ENCODE peak calls at places on chromosomes 12 and 14, in nine cellular contexts. One of them, this sample, is unnamed.
A peak's percentile ranks its signal among the peaks of the same experiment; 100 is the strongest.

GRCh38 chr14:67973415-67973814 is 153.8 kb downstream of the RAD51B start:
- DNase-seq in uterus: no peak
- DNase-seq in LoVo: no peak
- DNase-seq in HuH-7.5: no peak
- DNase-seq in AML-193: no peak
- DNase-seq in activated naive CD8-positive, alpha-beta T cell treated with anti-CD3 and anti-CD28 coated beads for 36 hours: no peak
- DNase-seq in PC-9: no peak
- DNase-seq in fibroblast of the aortic adventitia: no peak
- DNase-seq in stimulated activated CD8-positive, alpha-beta memory T cell treated with anti-CD3 and anti-CD28 coated beads, Interleukin-15, amount 100 ng/mL, for 24 hours: no peak
- DNase-seq in this sample: no peak

GRCh38 chr12:129659927-129660326 is 243.9 kb downstream of the TMEM132D start:
- DNase-seq in AML-193: no peak
- DNase-seq in HuH-7.5: no peak
- DNase-seq in LoVo: no peak
- DNase-seq in fibroblast of the aortic adventitia: no peak
- DNase-seq in activated naive CD8-positive, alpha-beta T cell treated with anti-CD3 and anti-CD28 coated beads for 36 hours: no peak
- DNase-seq in stimulated activated CD8-positive, alpha-beta memory T cell treated with anti-CD3 and anti-CD28 coated beads, Interleukin-15, amount 100 ng/mL, for 24 hours: no peak
- DNase-seq in uterus: no peak
- DNase-seq in PC-9: no peak
- DNase-seq in this sample: no peak

GRCh38 chr14:51554953-51555352 is 96.8 kb upstream of the FRMD6 start:
- DNase-seq in HuH-7.5: no peak
- DNase-seq in activated naive CD8-positive, alpha-beta T cell treated with anti-CD3 and anti-CD28 coated beads for 36 hours: no peak
- DNase-seq in PC-9: no peak
- DNase-seq in stimulated activated CD8-positive, alpha-beta memory T cell treated with anti-CD3 and anti-CD28 coated beads, Interleukin-15, amount 100 ng/mL, for 24 hours: no peak
- DNase-seq in AML-193: no peak
- DNase-seq in fibroblast of the aortic adventitia: peak; percentile 48
- DNase-seq in uterus: no peak
- DNase-seq in LoVo: no peak
- DNase-seq in this sample: no peak

GRCh38 chr14:101185081-101185835 is 281.7 kb upstream of the RTL1 start:
- DNase-seq in LoVo: no peak
- DNase-seq in fibroblast of the aortic adventitia: no peak
- DNase-seq in HuH-7.5: no peak
- DNase-seq in uterus: peak; percentile 5
- DNase-seq in PC-9: no peak
- DNase-seq in activated naive CD8-positive, alpha-beta T cell treated with anti-CD3 and anti-CD28 coated beads for 36 hours: no peak
- DNase-seq in stimulated activated CD8-positive, alpha-beta memory T cell treated with anti-CD3 and anti-CD28 coated beads, Interleukin-15, amount 100 ng/mL, for 24 hours: no peak
- DNase-seq in AML-193: no peak
- DNase-seq in this sample: no peak

GRCh38 chr14:106803379-106803778 is 1277.0 kb downstream of the TMEM121 start:
- DNase-seq in LoVo: no peak
- DNase-seq in activated naive CD8-positive, alpha-beta T cell treated with anti-CD3 and anti-CD28 coated beads for 36 hours: no peak
- DNase-seq in AML-193: no peak
- DNase-seq in uterus: no peak
- DNase-seq in stimulated activated CD8-positive, alpha-beta memory T cell treated with anti-CD3 and anti-CD28 coated beads, Interleukin-15, amount 100 ng/mL, for 24 hours: no peak
- DNase-seq in HuH-7.5: no peak
- DNase-seq in PC-9: no peak
- DNase-seq in fibroblast of the aortic adventitia: no peak
- DNase-seq in this sample: no peak

GRCh38 chr12:67446716-67447115 is 177.6 kb downstream of the CAND1 start:
- DNase-seq in uterus: no peak
- DNase-seq in stimulated activated CD8-positive, alpha-beta memory T cell treated with anti-CD3 and anti-CD28 coated beads, Interleukin-15, amount 100 ng/mL, for 24 hours: no peak
- DNase-seq in AML-193: no peak
- DNase-seq in LoVo: no peak
- DNase-seq in activated naive CD8-positive, alpha-beta T cell treated with anti-CD3 and anti-CD28 coated beads for 36 hours: no peak
- DNase-seq in PC-9: no peak
- DNase-seq in fibroblast of the aortic adventitia: no peak
- DNase-seq in HuH-7.5: no peak
- DNase-seq in this sample: no peak

GRCh38 chr12:6552140-6552551 is 3.7 kb downstream of the IFFO1 start:
- DNase-seq in stimulated activated CD8-positive, alpha-beta memory T cell treated with anti-CD3 and anti-CD28 coated beads, Interleukin-15, amount 100 ng/mL, for 24 hours: no peak
- DNase-seq in PC-9: no peak
- DNase-seq in uterus: peak; percentile 65
- DNase-seq in LoVo: no peak
- DNase-seq in AML-193: no peak
- DNase-seq in fibroblast of the aortic adventitia: peak; percentile 53
- DNase-seq in activated naive CD8-positive, alpha-beta T cell treated with anti-CD3 and anti-CD28 coated beads for 36 hours: no peak
- DNase-seq in HuH-7.5: no peak
- DNase-seq in this sample: no peak

GRCh38 chr12:5718073-5718472 is 227.0 kb downstream of the ANO2 start:
- DNase-seq in AML-193: no peak
- DNase-seq in stimulated activated CD8-positive, alpha-beta memory T cell treated with anti-CD3 and anti-CD28 coated beads, Interleukin-15, amount 100 ng/mL, for 24 hours: no peak
- DNase-seq in PC-9: no peak
- DNase-seq in activated naive CD8-positive, alpha-beta T cell treated with anti-CD3 and anti-CD28 coated beads for 36 hours: no peak
- DNase-seq in LoVo: no peak
- DNase-seq in uterus: no peak
- DNase-seq in fibroblast of the aortic adventitia: no peak
- DNase-seq in HuH-7.5: no peak
- DNase-seq in this sample: no peak

GRCh38 chr12:26548227-26548626 is 284.8 kb downstream of the ITPR2 start:
- DNase-seq in uterus: no peak
- DNase-seq in AML-193: no peak
- DNase-seq in stimulated activated CD8-positive, alpha-beta memory T cell treated with anti-CD3 and anti-CD28 coated beads, Interleukin-15, amount 100 ng/mL, for 24 hours: no peak
- DNase-seq in PC-9: no peak
- DNase-seq in fibroblast of the aortic adventitia: no peak
- DNase-seq in activated naive CD8-positive, alpha-beta T cell treated with anti-CD3 and anti-CD28 coated beads for 36 hours: no peak
- DNase-seq in LoVo: no peak
- DNase-seq in HuH-7.5: no peak
- DNase-seq in this sample: no peak

GRCh38 chr14:24310666-24311604 is at the start of gene LTB4R:
- DNase-seq in LoVo: no peak
- DNase-seq in uterus: peak; percentile 73
- DNase-seq in activated naive CD8-positive, alpha-beta T cell treated with anti-CD3 and anti-CD28 coated beads for 36 hours: peak; percentile 77
- DNase-seq in PC-9: no peak
- DNase-seq in stimulated activated CD8-positive, alpha-beta memory T cell treated with anti-CD3 and anti-CD28 coated beads, Interleukin-15, amount 100 ng/mL, for 24 hours: no peak
- DNase-seq in AML-193: peak; percentile 39
- DNase-seq in fibroblast of the aortic adventitia: peak; percentile 70
- DNase-seq in HuH-7.5: no peak
- DNase-seq in this sample: peak; percentile 62

GRCh38 chr14:23079716-23080115 is 15.2 kb downstream of the ACIN1 start:
- DNase-seq in uterus: no peak
- DNase-seq in AML-193: no peak
- DNase-seq in activated naive CD8-positive, alpha-beta T cell treated with anti-CD3 and anti-CD28 coated beads for 36 hours: no peak
- DNase-seq in fibroblast of the aortic adventitia: no peak
- DNase-seq in HuH-7.5: no peak
- DNase-seq in PC-9: no peak
- DNase-seq in stimulated activated CD8-positive, alpha-beta memory T cell treated with anti-CD3 and anti-CD28 coated beads, Interleukin-15, amount 100 ng/mL, for 24 hours: no peak
- DNase-seq in LoVo: no peak
- DNase-seq in this sample: no peak

GRCh38 chr12:58765653-58766554 is 154.4 kb downstream of the LRIG3 start:
- DNase-seq in activated naive CD8-positive, alpha-beta T cell treated with anti-CD3 and anti-CD28 coated beads for 36 hours: no peak
- DNase-seq in HuH-7.5: peak; percentile 19
- DNase-seq in fibroblast of the aortic adventitia: peak; percentile 42
- DNase-seq in uterus: no peak
- DNase-seq in LoVo: no peak
- DNase-seq in PC-9: no peak
- DNase-seq in AML-193: no peak
- DNase-seq in stimulated activated CD8-positive, alpha-beta memory T cell treated with anti-CD3 and anti-CD28 coated beads, Interleukin-15, amount 100 ng/mL, for 24 hours: no peak
- DNase-seq in this sample: no peak

GRCh38 chr14:90426663-90427062 is 29.8 kb downstream of the CALM1 start:
- DNase-seq in stimulated activated CD8-positive, alpha-beta memory T cell treated with anti-CD3 and anti-CD28 coated beads, Interleukin-15, amount 100 ng/mL, for 24 hours: no peak
- DNase-seq in uterus: no peak
- DNase-seq in activated naive CD8-positive, alpha-beta T cell treated with anti-CD3 and anti-CD28 coated beads for 36 hours: no peak
- DNase-seq in LoVo: no peak
- DNase-seq in HuH-7.5: no peak
- DNase-seq in PC-9: no peak
- DNase-seq in AML-193: no peak
- DNase-seq in fibroblast of the aortic adventitia: peak; percentile 39
- DNase-seq in this sample: no peak

GRCh38 chr14:68278568-68279436 is 459.2 kb downstream of the RAD51B start:
- DNase-seq in activated naive CD8-positive, alpha-beta T cell treated with anti-CD3 and anti-CD28 coated beads for 36 hours: no peak
- DNase-seq in LoVo: no peak
- DNase-seq in PC-9: peak; percentile 15
- DNase-seq in AML-193: no peak
- DNase-seq in HuH-7.5: no peak
- DNase-seq in stimulated activated CD8-positive, alpha-beta memory T cell treated with anti-CD3 and anti-CD28 coated beads, Interleukin-15, amount 100 ng/mL, for 24 hours: no peak
- DNase-seq in uterus: no peak
- DNase-seq in fibroblast of the aortic adventitia: peak; percentile 43
- DNase-seq in this sample: no peak

GRCh38 chr14:21098134-21098891 is at the start of gene ZNF219:
- DNase-seq in stimulated activated CD8-positive, alpha-beta memory T cell treated with anti-CD3 and anti-CD28 coated beads, Interleukin-15, amount 100 ng/mL, for 24 hours: no peak
- DNase-seq in uterus: peak; percentile 66
- DNase-seq in PC-9: peak; percentile 44
- DNase-seq in LoVo: peak; percentile 62
- DNase-seq in activated naive CD8-positive, alpha-beta T cell treated with anti-CD3 and anti-CD28 coated beads for 36 hours: peak; percentile 41
- DNase-seq in AML-193: no peak
- DNase-seq in HuH-7.5: peak; percentile 75
- DNase-seq in fibroblast of the aortic adventitia: peak; percentile 50
- DNase-seq in this sample: no peak

GRCh38 chr14:66234411-66234810 is 251.8 kb upstream of the CCDC196 start:
- DNase-seq in PC-9: no peak
- DNase-seq in activated naive CD8-positive, alpha-beta T cell treated with anti-CD3 and anti-CD28 coated beads for 36 hours: no peak
- DNase-seq in stimulated activated CD8-positive, alpha-beta memory T cell treated with anti-CD3 and anti-CD28 coated beads, Interleukin-15, amount 100 ng/mL, for 24 hours: no peak
- DNase-seq in LoVo: no peak
- DNase-seq in HuH-7.5: no peak
- DNase-seq in AML-193: no peak
- DNase-seq in uterus: no peak
- DNase-seq in fibroblast of the aortic adventitia: no peak
- DNase-seq in this sample: no peak

GRCh38 chr12:101566318-101566717 is 28.5 kb upstream of the MYBPC1 start:
- DNase-seq in stimulated activated CD8-positive, alpha-beta memory T cell treated with anti-CD3 and anti-CD28 coated beads, Interleukin-15, amount 100 ng/mL, for 24 hours: no peak
- DNase-seq in uterus: no peak
- DNase-seq in LoVo: peak; percentile 25
- DNase-seq in fibroblast of the aortic adventitia: no peak
- DNase-seq in activated naive CD8-positive, alpha-beta T cell treated with anti-CD3 and anti-CD28 coated beads for 36 hours: peak; percentile 47
- DNase-seq in HuH-7.5: no peak
- DNase-seq in AML-193: no peak
- DNase-seq in PC-9: no peak
- DNase-seq in this sample: no peak

GRCh38 chr14:93019367-93019843 is 96.3 kb downstream of the ITPK1 start:
- DNase-seq in PC-9: no peak
- DNase-seq in fibroblast of the aortic adventitia: no peak
- DNase-seq in activated naive CD8-positive, alpha-beta T cell treated with anti-CD3 and anti-CD28 coated beads for 36 hours: no peak
- DNase-seq in stimulated activated CD8-positive, alpha-beta memory T cell treated with anti-CD3 and anti-CD28 coated beads, Interleukin-15, amount 100 ng/mL, for 24 hours: no peak
- DNase-seq in HuH-7.5: no peak
- DNase-seq in LoVo: no peak
- DNase-seq in uterus: peak; percentile 58
- DNase-seq in AML-193: no peak
- DNase-seq in this sample: no peak

GRCh38 chr12:125089083-125089482 is 23.8 kb downstream of the AACS start:
- DNase-seq in LoVo: no peak
- DNase-seq in activated naive CD8-positive, alpha-beta T cell treated with anti-CD3 and anti-CD28 coated beads for 36 hours: no peak
- DNase-seq in stimulated activated CD8-positive, alpha-beta memory T cell treated with anti-CD3 and anti-CD28 coated beads, Interleukin-15, amount 100 ng/mL, for 24 hours: no peak
- DNase-seq in HuH-7.5: no peak
- DNase-seq in PC-9: no peak
- DNase-seq in uterus: no peak
- DNase-seq in fibroblast of the aortic adventitia: no peak
- DNase-seq in AML-193: no peak
- DNase-seq in this sample: no peak

GRCh38 chr14:74249433-74250375 is 10.5 kb downstream of the VSX2 start:
- DNase-seq in LoVo: no peak
- DNase-seq in PC-9: no peak
- DNase-seq in activated naive CD8-positive, alpha-beta T cell treated with anti-CD3 and anti-CD28 coated beads for 36 hours: no peak
- DNase-seq in HuH-7.5: peak; percentile 62
- DNase-seq in stimulated activated CD8-positive, alpha-beta memory T cell treated with anti-CD3 and anti-CD28 coated beads, Interleukin-15, amount 100 ng/mL, for 24 hours: no peak
- DNase-seq in fibroblast of the aortic adventitia: no peak
- DNase-seq in AML-193: no peak
- DNase-seq in uterus: no peak
- DNase-seq in this sample: no peak

GRCh38 chr14:24243336-24243836 is 963 bp upstream of the TINF2 start:
- DNase-seq in uterus: no peak
- DNase-seq in fibroblast of the aortic adventitia: no peak
- DNase-seq in activated naive CD8-positive, alpha-beta T cell treated with anti-CD3 and anti-CD28 coated beads for 36 hours: no peak
- DNase-seq in PC-9: no peak
- DNase-seq in AML-193: peak; percentile 57
- DNase-seq in HuH-7.5: no peak
- DNase-seq in LoVo: peak; percentile 30
- DNase-seq in stimulated activated CD8-positive, alpha-beta memory T cell treated with anti-CD3 and anti-CD28 coated beads, Interleukin-15, amount 100 ng/mL, for 24 hours: no peak
- DNase-seq in this sample: no peak

GRCh38 chr12:11719678-11720099 is 70.2 kb downstream of the ETV6 start:
- DNase-seq in AML-193: no peak
- DNase-seq in fibroblast of the aortic adventitia: peak; percentile 79
- DNase-seq in LoVo: no peak
- DNase-seq in stimulated activated CD8-positive, alpha-beta memory T cell treated with anti-CD3 and anti-CD28 coated beads, Interleukin-15, amount 100 ng/mL, for 24 hours: peak; percentile 9
- DNase-seq in HuH-7.5: no peak
- DNase-seq in activated naive CD8-positive, alpha-beta T cell treated with anti-CD3 and anti-CD28 coated beads for 36 hours: peak; percentile 46
- DNase-seq in uterus: no peak
- DNase-seq in PC-9: no peak
- DNase-seq in this sample: no peak

GRCh38 chr12:64824500-64825142 is at the start of gene TBC1D30:
- DNase-seq in PC-9: peak; percentile 46
- DNase-seq in uterus: peak; percentile 26
- DNase-seq in activated naive CD8-positive, alpha-beta T cell treated with anti-CD3 and anti-CD28 coated beads for 36 hours: peak; percentile 45
- DNase-seq in fibroblast of the aortic adventitia: peak; percentile 3
- DNase-seq in stimulated activated CD8-positive, alpha-beta memory T cell treated with anti-CD3 and anti-CD28 coated beads, Interleukin-15, amount 100 ng/mL, for 24 hours: peak; percentile 11
- DNase-seq in AML-193: no peak
- DNase-seq in LoVo: no peak
- DNase-seq in HuH-7.5: peak; percentile 33
- DNase-seq in this sample: no peak

GRCh38 chr14:105495101-105495989 is 4.3 kb downstream of the TEDC1 start:
- DNase-seq in activated naive CD8-positive, alpha-beta T cell treated with anti-CD3 and anti-CD28 coated beads for 36 hours: no peak
- DNase-seq in fibroblast of the aortic adventitia: no peak
- DNase-seq in uterus: peak; percentile 19
- DNase-seq in PC-9: no peak
- DNase-seq in stimulated activated CD8-positive, alpha-beta memory T cell treated with anti-CD3 and anti-CD28 coated beads, Interleukin-15, amount 100 ng/mL, for 24 hours: no peak
- DNase-seq in LoVo: no peak
- DNase-seq in HuH-7.5: no peak
- DNase-seq in AML-193: no peak
- DNase-seq in this sample: no peak

GRCh38 chr14:21084988-21085853 is 13.2 kb downstream of the ZNF219 start:
- DNase-seq in LoVo: no peak
- DNase-seq in stimulated activated CD8-positive, alpha-beta memory T cell treated with anti-CD3 and anti-CD28 coated beads, Interleukin-15, amount 100 ng/mL, for 24 hours: no peak
- DNase-seq in fibroblast of the aortic adventitia: peak; percentile 85
- DNase-seq in AML-193: no peak
- DNase-seq in HuH-7.5: no peak
- DNase-seq in PC-9: no peak
- DNase-seq in uterus: no peak
- DNase-seq in activated naive CD8-positive, alpha-beta T cell treated with anti-CD3 and anti-CD28 coated beads for 36 hours: no peak
- DNase-seq in this sample: no peak

GRCh38 chr12:68814490-68815231 is 6.7 kb downstream of the MDM2 start:
- DNase-seq in PC-9: no peak
- DNase-seq in AML-193: no peak
- DNase-seq in LoVo: peak; percentile 47
- DNase-seq in fibroblast of the aortic adventitia: no peak
- DNase-seq in stimulated activated CD8-positive, alpha-beta memory T cell treated with anti-CD3 and anti-CD28 coated beads, Interleukin-15, amount 100 ng/mL, for 24 hours: no peak
- DNase-seq in HuH-7.5: no peak
- DNase-seq in activated naive CD8-positive, alpha-beta T cell treated with anti-CD3 and anti-CD28 coated beads for 36 hours: no peak
- DNase-seq in uterus: no peak
- DNase-seq in this sample: no peak

GRCh38 chr12:34401659-34402227 is 379.4 kb downstream of the ALG10 start:
- DNase-seq in LoVo: no peak
- DNase-seq in stimulated activated CD8-positive, alpha-beta memory T cell treated with anti-CD3 and anti-CD28 coated beads, Interleukin-15, amount 100 ng/mL, for 24 hours: no peak
- DNase-seq in fibroblast of the aortic adventitia: no peak
- DNase-seq in PC-9: peak; percentile 1
- DNase-seq in AML-193: no peak
- DNase-seq in HuH-7.5: no peak
- DNase-seq in uterus: peak; percentile 4
- DNase-seq in activated naive CD8-positive, alpha-beta T cell treated with anti-CD3 and anti-CD28 coated beads for 36 hours: no peak
- DNase-seq in this sample: no peak

GRCh38 chr12:45615268-45615667 is 114.2 kb upstream of the ARID2 start:
- DNase-seq in HuH-7.5: no peak
- DNase-seq in activated naive CD8-positive, alpha-beta T cell treated with anti-CD3 and anti-CD28 coated beads for 36 hours: no peak
- DNase-seq in uterus: no peak
- DNase-seq in AML-193: no peak
- DNase-seq in PC-9: peak; percentile 21
- DNase-seq in LoVo: no peak
- DNase-seq in fibroblast of the aortic adventitia: peak; percentile 48
- DNase-seq in stimulated activated CD8-positive, alpha-beta memory T cell treated with anti-CD3 and anti-CD28 coated beads, Interleukin-15, amount 100 ng/mL, for 24 hours: no peak
- DNase-seq in this sample: no peak

GRCh38 chr12:76144253-76144564 is 59.7 kb upstream of the NAP1L1 start:
- DNase-seq in HuH-7.5: no peak
- DNase-seq in fibroblast of the aortic adventitia: peak; percentile 41
- DNase-seq in stimulated activated CD8-positive, alpha-beta memory T cell treated with anti-CD3 and anti-CD28 coated beads, Interleukin-15, amount 100 ng/mL, for 24 hours: no peak
- DNase-seq in PC-9: peak; percentile 10
- DNase-seq in uterus: no peak
- DNase-seq in activated naive CD8-positive, alpha-beta T cell treated with anti-CD3 and anti-CD28 coated beads for 36 hours: peak; percentile 14
- DNase-seq in LoVo: no peak
- DNase-seq in AML-193: no peak
- DNase-seq in this sample: no peak

GRCh38 chr14:102500190-102500661 is 9.3 kb downstream of the ANKRD9 start:
- DNase-seq in HuH-7.5: no peak
- DNase-seq in PC-9: no peak
- DNase-seq in LoVo: no peak
- DNase-seq in AML-193: no peak
- DNase-seq in fibroblast of the aortic adventitia: peak; percentile 96
- DNase-seq in activated naive CD8-positive, alpha-beta T cell treated with anti-CD3 and anti-CD28 coated beads for 36 hours: no peak
- DNase-seq in uterus: peak; percentile 62
- DNase-seq in stimulated activated CD8-positive, alpha-beta memory T cell treated with anti-CD3 and anti-CD28 coated beads, Interleukin-15, amount 100 ng/mL, for 24 hours: no peak
- DNase-seq in this sample: no peak

This sample was measured in CD4-positive, alpha-beta T cell.